ENCODE peak calls at places on chromosome 15, in ten cellular contexts. One of them, this sample, is unnamed.

GRCh38 chr15:47736123-47736786 is 18.9 kb downstream of the SEMA6D start:
- DNase-seq in iPS DF 6.9: no peak
- DNase-seq in OCI-LY7: no peak
- DNase-seq in thoracic aorta: no peak
- DNase-seq in heart left ventricle: no peak
- DNase-seq in small intestine: no peak
- DNase-seq in testis: no peak
- DNase-seq in right cardiac atrium: no peak
- DNase-seq in hepatocyte: no peak
- DNase-seq in CD8-positive, alpha-beta T cell: no peak
- DNase-seq in this sample: no peak

GRCh38 chr15:92377083-92377789 is 16.4 kb upstream of the ST8SIA2 start:
- DNase-seq in iPS DF 6.9: no peak
- DNase-seq in OCI-LY7: no peak
- DNase-seq in thoracic aorta: no peak
- DNase-seq in heart left ventricle: peak
- DNase-seq in small intestine: no peak
- DNase-seq in testis: no peak
- DNase-seq in right cardiac atrium: no peak
- DNase-seq in hepatocyte: no peak
- DNase-seq in CD8-positive, alpha-beta T cell: no peak
- DNase-seq in this sample: peak

GRCh38 chr15:69612112-69612511 is 159.5 kb downstream of the RPLP1 start:
- DNase-seq in iPS DF 6.9: no peak
- DNase-seq in OCI-LY7: no peak
- DNase-seq in thoracic aorta: no peak
- DNase-seq in heart left ventricle: no peak
- DNase-seq in small intestine: no peak
- DNase-seq in testis: no peak
- DNase-seq in right cardiac atrium: no peak
- DNase-seq in hepatocyte: no peak
- DNase-seq in CD8-positive, alpha-beta T cell: no peak
- DNase-seq in this sample: peak

GRCh38 chr15:22811640-22812039 is 25.2 kb downstream of the NIPA1 start:
- DNase-seq in iPS DF 6.9: no peak
- DNase-seq in OCI-LY7: peak
- DNase-seq in thoracic aorta: no peak
- DNase-seq in heart left ventricle: no peak
- DNase-seq in small intestine: peak
- DNase-seq in testis: peak
- DNase-seq in right cardiac atrium: no peak
- DNase-seq in hepatocyte: peak
- DNase-seq in CD8-positive, alpha-beta T cell: no peak
- DNase-seq in this sample: peak

GRCh38 chr15:26773917-26774316 is 1.1 kb upstream of the GABRB3 start:
- DNase-seq in iPS DF 6.9: no peak
- DNase-seq in OCI-LY7: no peak
- DNase-seq in thoracic aorta: no peak
- DNase-seq in heart left ventricle: no peak
- DNase-seq in small intestine: no peak
- DNase-seq in testis: no peak
- DNase-seq in right cardiac atrium: no peak
- DNase-seq in hepatocyte: peak
- DNase-seq in CD8-positive, alpha-beta T cell: no peak
- DNase-seq in this sample: peak

GRCh38 chr15:25171856-25172687 is 217.3 kb downstream of the SNRPN start:
- DNase-seq in iPS DF 6.9: no peak
- DNase-seq in OCI-LY7: no peak
- DNase-seq in thoracic aorta: no peak
- DNase-seq in heart left ventricle: no peak
- DNase-seq in small intestine: no peak
- DNase-seq in testis: no peak
- DNase-seq in right cardiac atrium: peak
- DNase-seq in hepatocyte: peak
- DNase-seq in CD8-positive, alpha-beta T cell: no peak
- DNase-seq in this sample: no peak

GRCh38 chr15:66864871-66865281 is 162.8 kb downstream of the SMAD6 start:
- DNase-seq in iPS DF 6.9: no peak
- DNase-seq in OCI-LY7: no peak
- DNase-seq in thoracic aorta: no peak
- DNase-seq in heart left ventricle: peak
- DNase-seq in small intestine: no peak
- DNase-seq in testis: peak
- DNase-seq in right cardiac atrium: no peak
- DNase-seq in hepatocyte: no peak
- DNase-seq in CD8-positive, alpha-beta T cell: no peak
- DNase-seq in this sample: no peak

GRCh38 chr15:87827126-87827525 is 429.4 kb downstream of the NTRK3 start:
- DNase-seq in iPS DF 6.9: no peak
- DNase-seq in OCI-LY7: no peak
- DNase-seq in thoracic aorta: no peak
- DNase-seq in heart left ventricle: no peak
- DNase-seq in small intestine: no peak
- DNase-seq in testis: no peak
- DNase-seq in right cardiac atrium: no peak
- DNase-seq in hepatocyte: no peak
- DNase-seq in CD8-positive, alpha-beta T cell: no peak
- DNase-seq in this sample: peak

GRCh38 chr15:34233614-34234013 is 8.8 kb downstream of the EMC4 start:
- DNase-seq in iPS DF 6.9: no peak
- DNase-seq in OCI-LY7: no peak
- DNase-seq in thoracic aorta: no peak
- DNase-seq in heart left ventricle: no peak
- DNase-seq in small intestine: no peak
- DNase-seq in testis: no peak
- DNase-seq in right cardiac atrium: no peak
- DNase-seq in hepatocyte: no peak
- DNase-seq in CD8-positive, alpha-beta T cell: no peak
- DNase-seq in this sample: no peak

GRCh38 chr15:78001656-78002055 is 75.9 kb downstream of the TBC1D2B start:
- DNase-seq in iPS DF 6.9: no peak
- DNase-seq in OCI-LY7: no peak
- DNase-seq in thoracic aorta: no peak
- DNase-seq in heart left ventricle: no peak
- DNase-seq in small intestine: no peak
- DNase-seq in testis: no peak
- DNase-seq in right cardiac atrium: no peak
- DNase-seq in hepatocyte: no peak
- DNase-seq in CD8-positive, alpha-beta T cell: no peak
- DNase-seq in this sample: no peak

GRCh38 chr15:35657679-35658201 is 111.8 kb upstream of the DPH6 start:
- DNase-seq in iPS DF 6.9: no peak
- DNase-seq in OCI-LY7: no peak
- DNase-seq in thoracic aorta: no peak
- DNase-seq in heart left ventricle: no peak
- DNase-seq in small intestine: no peak
- DNase-seq in testis: no peak
- DNase-seq in right cardiac atrium: no peak
- DNase-seq in hepatocyte: no peak
- DNase-seq in CD8-positive, alpha-beta T cell: no peak
- DNase-seq in this sample: peak

GRCh38 chr15:42101861-42102260 is 7.5 kb upstream of the PLA2G4D start:
- DNase-seq in iPS DF 6.9: no peak
- DNase-seq in OCI-LY7: no peak
- DNase-seq in thoracic aorta: no peak
- DNase-seq in heart left ventricle: no peak
- DNase-seq in small intestine: no peak
- DNase-seq in testis: no peak
- DNase-seq in right cardiac atrium: no peak
- DNase-seq in hepatocyte: no peak
- DNase-seq in CD8-positive, alpha-beta T cell: no peak
- DNase-seq in this sample: no peak

GRCh38 chr15:89352476-89352875 is 17.9 kb upstream of the POLG start:
- DNase-seq in iPS DF 6.9: no peak
- DNase-seq in OCI-LY7: no peak
- DNase-seq in thoracic aorta: no peak
- DNase-seq in heart left ventricle: no peak
- DNase-seq in small intestine: no peak
- DNase-seq in testis: no peak
- DNase-seq in right cardiac atrium: no peak
- DNase-seq in hepatocyte: no peak
- DNase-seq in CD8-positive, alpha-beta T cell: no peak
- DNase-seq in this sample: no peak
- H3K4me3 ChIP-seq in iPS DF 6.9: no peak
- H3K4me3 ChIP-seq in OCI-LY7: no peak
- H3K4me3 ChIP-seq in thoracic aorta: no peak
- H3K4me3 ChIP-seq in heart left ventricle: no peak
- H3K4me3 ChIP-seq in small intestine: no peak
- H3K4me3 ChIP-seq in testis: no peak
- H3K4me3 ChIP-seq in right cardiac atrium: no peak
- H3K4me3 ChIP-seq in hepatocyte: no peak
- H3K4me3 ChIP-seq in CD8-positive, alpha-beta T cell: no peak
- H3K4me3 ChIP-seq in this sample: no peak

GRCh38 chr15:68210821-68211655 is 5.9 kb upstream of the CALML4 start:
- DNase-seq in iPS DF 6.9: no peak
- DNase-seq in OCI-LY7: peak
- DNase-seq in thoracic aorta: no peak
- DNase-seq in heart left ventricle: peak
- DNase-seq in small intestine: peak
- DNase-seq in testis: peak
- DNase-seq in right cardiac atrium: peak
- DNase-seq in hepatocyte: peak
- DNase-seq in CD8-positive, alpha-beta T cell: peak
- DNase-seq in this sample: peak

GRCh38 chr15:68209272-68209671 is 4.1 kb upstream of the CALML4 start:
- DNase-seq in iPS DF 6.9: no peak
- DNase-seq in OCI-LY7: no peak
- DNase-seq in thoracic aorta: no peak
- DNase-seq in heart left ventricle: no peak
- DNase-seq in small intestine: no peak
- DNase-seq in testis: no peak
- DNase-seq in right cardiac atrium: no peak
- DNase-seq in hepatocyte: no peak
- DNase-seq in CD8-positive, alpha-beta T cell: no peak
- DNase-seq in this sample: no peak

GRCh38 chr15:68208641-68209240 is 3.6 kb upstream of the CALML4 start:
- DNase-seq in iPS DF 6.9: no peak
- DNase-seq in OCI-LY7: peak
- DNase-seq in thoracic aorta: no peak
- DNase-seq in heart left ventricle: no peak
- DNase-seq in small intestine: no peak
- DNase-seq in testis: no peak
- DNase-seq in right cardiac atrium: no peak
- DNase-seq in hepatocyte: no peak
- DNase-seq in CD8-positive, alpha-beta T cell: no peak
- DNase-seq in this sample: no peak

GRCh38 chr15:68210409-68210756 is 5.3 kb upstream of the CALML4 start:
- DNase-seq in iPS DF 6.9: no peak
- DNase-seq in OCI-LY7: no peak
- DNase-seq in thoracic aorta: no peak
- DNase-seq in heart left ventricle: no peak
- DNase-seq in small intestine: no peak
- DNase-seq in testis: no peak
- DNase-seq in right cardiac atrium: no peak
- DNase-seq in hepatocyte: peak
- DNase-seq in CD8-positive, alpha-beta T cell: no peak
- DNase-seq in this sample: no peak

DNA sequence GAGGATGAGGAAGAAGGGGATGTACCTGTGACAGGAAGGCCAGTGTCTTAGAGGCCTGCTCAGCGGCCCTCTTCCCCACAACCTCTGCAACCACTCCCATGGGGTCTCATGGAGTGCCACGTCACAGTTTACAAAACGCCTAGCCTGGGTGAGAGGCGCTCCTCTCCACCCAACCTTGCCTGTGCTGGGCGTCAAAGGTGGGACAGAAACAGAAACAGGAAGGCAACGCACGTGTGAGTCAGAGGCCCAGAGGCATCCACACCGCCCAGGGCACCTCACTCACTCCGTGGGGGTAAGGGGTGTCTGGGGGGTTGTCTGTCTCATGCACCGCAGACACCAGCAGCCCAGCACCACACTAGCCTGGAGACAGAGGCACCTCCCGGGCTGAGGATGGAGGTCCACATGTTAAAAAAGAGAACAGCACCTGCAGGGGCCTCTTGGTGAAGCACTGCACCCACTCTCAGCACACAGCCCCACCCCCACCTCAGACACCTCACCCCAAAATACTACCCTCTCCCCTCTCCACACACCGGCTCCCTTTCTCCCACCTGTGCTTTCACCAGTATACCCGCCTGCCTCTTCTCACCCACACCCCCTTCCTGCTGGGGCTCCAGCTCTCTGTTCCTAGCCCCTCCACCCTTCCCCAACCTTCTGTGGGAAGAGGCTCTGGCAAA is 4.7 kb upstream of the CALML4 start:
- DNase-seq in iPS DF 6.9: no peak
- DNase-seq in OCI-LY7: peak
- DNase-seq in thoracic aorta: no peak
- DNase-seq in heart left ventricle: no peak
- DNase-seq in small intestine: no peak
- DNase-seq in testis: no peak
- DNase-seq in right cardiac atrium: no peak
- DNase-seq in hepatocyte: no peak
- DNase-seq in CD8-positive, alpha-beta T cell: no peak
- DNase-seq in this sample: no peak
- H3K27ac ChIP-seq in iPS DF 6.9: no peak
- H3K27ac ChIP-seq in OCI-LY7: peak
- H3K27ac ChIP-seq in thoracic aorta: no peak
- H3K27ac ChIP-seq in heart left ventricle: no peak
- H3K27ac ChIP-seq in small intestine: no peak
- H3K27ac ChIP-seq in testis: no peak
- H3K27ac ChIP-seq in right cardiac atrium: no peak
- H3K27ac ChIP-seq in hepatocyte: no peak
- H3K27ac ChIP-seq in CD8-positive, alpha-beta T cell: no peak
- H3K27ac ChIP-seq in this sample: no peak

GRCh38 chr15:55031732-55032131 is 165.0 kb downstream of the RSL24D1 start:
- DNase-seq in iPS DF 6.9: no peak
- DNase-seq in OCI-LY7: no peak
- DNase-seq in thoracic aorta: no peak
- DNase-seq in heart left ventricle: no peak
- DNase-seq in small intestine: no peak
- DNase-seq in testis: no peak
- DNase-seq in right cardiac atrium: peak
- DNase-seq in hepatocyte: no peak
- DNase-seq in CD8-positive, alpha-beta T cell: no peak
- DNase-seq in this sample: no peak

DNA sequence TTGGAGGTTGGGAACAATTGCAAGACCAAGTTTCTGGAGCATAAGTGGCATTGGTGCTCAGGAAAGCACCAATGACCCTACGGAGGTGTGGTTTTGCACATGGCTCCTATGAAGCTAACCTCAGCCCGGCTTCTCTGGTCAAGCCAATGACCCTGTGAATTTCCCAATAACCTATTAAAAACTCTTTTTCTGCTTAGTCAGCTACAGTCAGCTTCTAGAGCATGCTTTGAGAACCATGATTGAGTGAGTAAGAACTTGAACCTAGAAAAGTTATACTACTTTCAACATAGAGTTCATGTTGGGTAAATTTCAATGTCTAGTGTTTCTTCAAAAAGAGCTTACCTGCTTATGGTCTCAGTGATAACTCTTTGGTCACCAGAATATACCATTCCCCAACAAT is 163.2 kb downstream of the RSL24D1 start:
- DNase-seq in iPS DF 6.9: no peak
- DNase-seq in OCI-LY7: no peak
- DNase-seq in thoracic aorta: no peak
- DNase-seq in heart left ventricle: no peak
- DNase-seq in small intestine: no peak
- DNase-seq in testis: no peak
- DNase-seq in right cardiac atrium: no peak
- DNase-seq in hepatocyte: no peak
- DNase-seq in CD8-positive, alpha-beta T cell: no peak
- DNase-seq in this sample: no peak
- H3K4me3 ChIP-seq in iPS DF 6.9: no peak
- H3K4me3 ChIP-seq in OCI-LY7: no peak
- H3K4me3 ChIP-seq in thoracic aorta: no peak
- H3K4me3 ChIP-seq in heart left ventricle: no peak
- H3K4me3 ChIP-seq in small intestine: no peak
- H3K4me3 ChIP-seq in testis: no peak
- H3K4me3 ChIP-seq in right cardiac atrium: no peak
- H3K4me3 ChIP-seq in hepatocyte: no peak
- H3K4me3 ChIP-seq in CD8-positive, alpha-beta T cell: no peak
- H3K4me3 ChIP-seq in this sample: no peak

GRCh38 chr15:40458495-40459371 is 12.1 kb upstream of the CHST14 start:
- DNase-seq in iPS DF 6.9: no peak
- DNase-seq in OCI-LY7: no peak
- DNase-seq in thoracic aorta: no peak
- DNase-seq in heart left ventricle: no peak
- DNase-seq in small intestine: no peak
- DNase-seq in testis: no peak
- DNase-seq in right cardiac atrium: no peak
- DNase-seq in hepatocyte: no peak
- DNase-seq in CD8-positive, alpha-beta T cell: no peak
- DNase-seq in this sample: no peak
- H3K27ac ChIP-seq in iPS DF 6.9: no peak
- H3K27ac ChIP-seq in OCI-LY7: no peak
- H3K27ac ChIP-seq in thoracic aorta: no peak
- H3K27ac ChIP-seq in heart left ventricle: no peak
- H3K27ac ChIP-seq in small intestine: no peak
- H3K27ac ChIP-seq in testis: no peak
- H3K27ac ChIP-seq in right cardiac atrium: no peak
- H3K27ac ChIP-seq in hepatocyte: no peak
- H3K27ac ChIP-seq in CD8-positive, alpha-beta T cell: no peak
- H3K27ac ChIP-seq in this sample: no peak